ENCODE peak calls at places on chromosomes 3 and 15, in eight cellular contexts. S is tibial nerve, F is GM10248, P is AG04450, H is mucosa of descending colon, J is GM13976, E is cardiac fibroblast, L is activated B cell treated with CpG ODN at 0.5 μM for 24 hours. C is an unnamed sample.

GRCh38 chr3:127803619-127804018 is 18.7 kb downstream of the MGLL start:
- DNase-seq in H (no peak), P (peak; percentile 72), J (no peak), E (peak; percentile 98), L (no peak), S (no peak), F (no peak), C (no peak)

GRCh38 chr3:69200384-69201068 is 78.1 kb upstream of the LMOD3 start:
- DNase-seq in F (no peak), S (no peak), P (no peak), J (no peak), H (peak; percentile 45), E (peak; percentile 22), L (no peak), C (no peak)

GRCh38 chr3:177498037-177498857 is 301.0 kb upstream of the TBL1XR1 start:
- DNase-seq in E (peak; percentile 82), L (no peak), F (no peak), P (no peak), S (no peak), H (no peak), J (no peak), C (no peak)

GRCh38 chr15:75727851-75728715 is 15.4 kb upstream of the CSPG4 start:
- DNase-seq in P (no peak), S (peak; percentile 37), E (peak; percentile 51), H (peak; percentile 77), F (no peak), J (peak; percentile 61), L (peak; percentile 52), C (no peak)

GRCh38 chr3:39138804-39139415 is 14.5 kb downstream of the CSRNP1 start:
- DNase-seq in S (no peak), H (peak; percentile 49), P (no peak), E (no peak), L (no peak), F (no peak), J (peak; percentile 39), C (no peak)

GRCh38 chr3:134423153-134423552 is 48.9 kb upstream of the AMOTL2 start:
- DNase-seq in P (no peak), H (no peak), L (no peak), J (no peak), E (peak; percentile 27), S (no peak), F (no peak), C (no peak)

GRCh38 chr3:100523050-100523760 is 30.8 kb downstream of the TMEM45A start:
- DNase-seq in S (no peak), L (no peak), P (no peak), J (no peak), H (no peak), F (no peak), E (no peak), C (no peak)

GRCh38 chr15:100215031-100215842 is 126.5 kb downstream of the ADAMTS17 start:
- DNase-seq in S (no peak), H (no peak), F (no peak), P (no peak), J (no peak), L (no peak), E (no peak), C (no peak)

GRCh38 chr3:126578702-126579101 is 20.0 kb upstream of the C3orf22 start:
- DNase-seq in H (no peak), P (no peak), E (no peak), F (no peak), J (peak; percentile 15), L (no peak), S (no peak), C (no peak)

GRCh38 chr15:98737122-98737521 is 88.8 kb downstream of the IGF1R start:
- DNase-seq in L (no peak), H (no peak), P (no peak), S (no peak), F (no peak), J (no peak), E (no peak), C (no peak)

GRCh38 chr3:56251343-56251945 is 216.8 kb downstream of the ERC2 start:
- DNase-seq in F (peak; percentile 40), H (no peak), E (peak; percentile 80), S (no peak), J (peak; percentile 48), P (peak; percentile 6), L (no peak), C (no peak)

GRCh38 chr3:16550305-16550675 is 36.8 kb upstream of the RFTN1 start:
- DNase-seq in F (no peak), P (no peak), E (peak; percentile 4), J (no peak), S (no peak), H (no peak), L (no peak), C (no peak)

GRCh38 chr3:16548721-16549120 is 35.2 kb upstream of the RFTN1 start:
- DNase-seq in P (peak; percentile 20), J (no peak), S (no peak), E (peak; percentile 81), F (no peak), L (no peak), H (no peak), C (no peak)

GRCh38 chr3:16552757-16553156 is 39.3 kb upstream of the RFTN1 start:
- DNase-seq in S (no peak), H (no peak), L (no peak), E (no peak), P (no peak), F (no peak), J (no peak), C (no peak)

GRCh38 chr3:16551342-16551976 is 38.0 kb upstream of the RFTN1 start:
- DNase-seq in P (no peak), H (no peak), L (no peak), J (no peak), E (no peak), S (no peak), F (no peak), C (no peak)

DNA sequence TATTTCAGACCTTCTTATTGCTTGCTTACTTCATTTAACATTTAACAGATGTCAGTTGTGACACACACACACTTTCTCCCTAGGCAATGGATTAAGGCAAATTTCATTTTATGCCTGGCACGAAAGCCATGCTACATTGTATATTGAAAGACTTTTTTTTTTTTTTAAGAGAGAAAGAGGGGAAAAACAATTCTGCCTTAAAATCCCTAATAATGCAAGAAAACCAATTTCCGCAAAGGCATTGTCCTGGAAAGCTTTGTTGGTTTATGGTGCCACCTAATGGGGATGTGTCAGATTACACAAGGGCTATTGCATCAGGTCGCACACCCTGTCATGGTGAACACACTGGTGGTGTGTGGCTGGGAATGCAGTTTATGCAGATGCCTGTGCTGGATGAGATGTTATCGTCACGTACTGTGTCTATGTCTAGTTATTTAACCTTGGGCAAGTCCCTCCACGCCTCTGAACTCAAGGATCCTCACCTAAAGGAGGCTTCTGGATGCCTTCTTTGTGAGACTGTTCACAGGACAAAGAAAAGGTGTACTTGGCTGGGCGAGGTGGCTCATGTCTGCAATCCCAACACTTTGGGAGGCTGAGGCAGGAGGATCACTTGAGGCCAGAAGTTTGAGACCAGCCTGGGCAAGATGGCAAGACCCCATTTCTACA is 37.3 kb upstream of the RFTN1 start:
- DNase-seq in J (peak; percentile 60), P (peak; percentile 69), L (peak; percentile 32), F (peak; percentile 65), S (peak; percentile 48), H (no peak), E (peak; percentile 94), C (peak; percentile 77)
- TF ChIP-seq CTCF in J (peak; percentile 82), P (peak; percentile 90), L (no peak), F (peak; percentile 90), S (peak; percentile 80), H (peak; percentile 63), E (peak; percentile 81), C (peak; percentile 81)

GRCh38 chr3:27914199-27914598 is 192.1 kb upstream of the EOMES start:
- DNase-seq in J (no peak), F (no peak), H (no peak), L (no peak), E (peak; percentile 28), P (no peak), S (no peak), C (no peak)
- TF ChIP-seq CTCF in J (no peak), F (peak; percentile 25), H (no peak), L (no peak), E (peak; percentile 26), P (no peak), S (no peak), C (no peak)

GRCh38 chr3:71930056-71930991 is 145.4 kb upstream of the PROK2 start:
- DNase-seq in F (peak; percentile 58), P (no peak), E (peak; percentile 76), H (no peak), J (peak; percentile 59), L (no peak), S (no peak), C (no peak)
- TF ChIP-seq CTCF in F (peak; percentile 52), P (peak; percentile 23), E (peak; percentile 22), H (no peak), J (peak; percentile 36), L (no peak), S (no peak), C (no peak)

GRCh38 chr3:48991851-48992545 is 2.0 kb downstream of the P4HTM start:
- DNase-seq in E (peak; percentile 11), J (no peak), S (no peak), P (no peak), F (no peak), H (no peak), L (no peak), C (no peak)

GRCh38 chr3:48985977-48986376 is 4.1 kb upstream of the P4HTM start:
- DNase-seq in E (no peak), P (no peak), L (no peak), S (no peak), J (no peak), H (no peak), F (no peak), C (no peak)

GRCh38 chr3:48989796-48990635 is at the start of gene P4HTM:
- DNase-seq in H (peak; percentile 85), P (peak; percentile 87), E (peak; percentile 92), F (peak; percentile 77), L (peak; percentile 58), J (peak; percentile 81), S (peak; percentile 76), C (peak; percentile 88)

GRCh38 chr3:48990636-48991421 is 788 bp downstream of the P4HTM start:
- DNase-seq in J (no peak), H (peak; percentile 51), P (no peak), S (no peak), F (peak; percentile 41), L (no peak), E (peak; percentile 22), C (no peak)

DNA sequence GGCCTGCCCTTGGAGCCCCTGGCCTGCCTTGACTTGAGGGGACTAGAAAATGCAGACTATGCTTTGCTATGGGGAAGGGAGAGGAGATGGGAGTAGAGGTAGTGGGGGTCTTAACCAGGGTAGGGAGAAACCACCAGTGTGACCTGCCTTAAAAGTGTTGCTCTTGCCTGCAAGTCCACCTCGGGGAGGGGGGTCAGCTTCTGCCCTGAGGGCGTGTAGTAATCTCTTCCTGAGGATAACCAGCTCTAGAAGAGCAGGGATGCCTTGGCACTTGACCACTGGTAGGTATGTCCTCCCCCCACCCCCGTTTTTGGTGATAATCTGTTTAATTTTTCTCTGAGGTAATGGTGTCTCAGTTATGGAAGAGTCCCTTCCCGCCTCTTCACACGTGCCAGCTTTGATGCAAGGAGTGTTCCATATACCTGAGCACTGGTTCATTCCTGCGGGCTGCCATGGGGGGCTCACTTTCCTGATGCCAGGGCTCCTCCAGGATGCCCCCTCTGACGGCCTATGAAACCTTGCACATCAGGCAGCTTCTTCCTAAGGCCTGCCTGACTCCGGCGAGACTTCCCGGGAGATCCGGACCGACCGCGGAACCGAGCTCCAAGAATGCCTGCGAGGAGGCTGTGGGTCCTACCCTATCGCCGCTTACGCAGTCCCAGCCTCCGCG is 780 bp upstream of the P4HTM start:
- DNase-seq in H (no peak), F (no peak), L (no peak), P (no peak), J (peak; percentile 24), E (no peak), S (no peak), C (no peak)
- TF ChIP-seq CTCF in H (no peak), F (no peak), L (no peak), P (no peak), J (no peak), E (no peak), S (no peak), C (no peak)

GRCh38 chr3:129314757-129315385 is 36.2 kb downstream of the HMCES start:
- DNase-seq in L (peak; percentile 57), S (peak; percentile 86), H (peak; percentile 83), J (peak; percentile 89), F (peak; percentile 85), E (peak; percentile 94), P (no peak), C (peak; percentile 85)
- TF ChIP-seq CTCF in L (no peak), S (peak; percentile 35), H (no peak), J (peak; percentile 38), F (peak; percentile 56), E (no peak), P (no peak), C (no peak)